ENCODE peak calls at places on chromosome 3, in six cellular contexts. J is fibroblast of lung; L is EL; A is A172; G is HTR-8/SVneo; H is activated T-helper 9 cell treated with anti-CD3 and anti-CD28 coated beads, Interleukin-2, amount 50 U/mL, for 16 hours. R is an unnamed sample.

GRCh38 chr3:66383998-66384745 is 116.7 kb downstream of the LRIG1 start:
- DNase-seq in L (no peak), J (no peak), H (no peak), A (no peak), G (no peak), R (no peak)

GRCh38 chr3:140859592-140860336 is 81.9 kb upstream of the SLC25A36 start:
- DNase-seq in L (no peak), A (peak; percentile 39), G (no peak), H (no peak), J (peak; percentile 12), R (peak; percentile 21)

GRCh38 chr3:77066829-77067228 is 26.9 kb downstream of the ROBO2 start:
- DNase-seq in H (no peak), J (no peak), L (no peak), A (no peak), G (no peak), R (no peak)

GRCh38 chr3:128420289-128420688 is 46.4 kb downstream of the DNAJB8 start:
- DNase-seq in A (no peak), G (no peak), H (no peak), L (no peak), J (no peak), R (no peak)

GRCh38 chr3:4908066-4908768 is 71.0 kb upstream of the BHLHE40 start:
- DNase-seq in A (no peak), J (no peak), H (no peak), G (no peak), L (no peak), R (no peak)

GRCh38 chr3:136277115-136277514 is 27.0 kb downstream of the PCCB start:
- DNase-seq in A (no peak), L (no peak), G (no peak), H (no peak), J (no peak), R (no peak)

GRCh38 chr3:59654120-59654952 is 604.5 kb upstream of the CFAP20DC start:
- DNase-seq in J (peak; percentile 38), L (no peak), A (no peak), G (no peak), H (no peak), R (no peak)

GRCh38 chr3:46998121-46998851 is 18.8 kb downstream of the NBEAL2 start:
- DNase-seq in H (peak; percentile 59), A (no peak), G (peak; percentile 46), J (peak; percentile 34), L (peak; percentile 29), R (peak; percentile 76)

GRCh38 chr3:104785966-104786365 is 580.7 kb upstream of the ALCAM start:
- DNase-seq in G (no peak), J (peak; percentile 52), H (no peak), L (peak; percentile 2), A (peak; percentile 1), R (no peak)

GRCh38 chr3:126445506-126445905 is 30.2 kb downstream of the ZXDC start:
- DNase-seq in L (no peak), H (no peak), G (no peak), J (no peak), A (no peak), R (no peak)

GRCh38 chr3:108088697-108089096 is 2.1 kb downstream of the CD47 start:
- DNase-seq in A (peak; percentile 42), H (peak; percentile 11), L (peak; percentile 57), J (peak; percentile 59), G (no peak), R (peak; percentile 49)

GRCh38 chr3:85560088-85560790 is 601.5 kb downstream of the CADM2 start:
- DNase-seq in G (no peak), J (peak; percentile 85), A (no peak), H (no peak), L (no peak), R (no peak)

GRCh38 chr3:139353920-139354556 is 10.2 kb downstream of the MRPS22 start:
- DNase-seq in J (peak; percentile 65), A (peak; percentile 68), L (peak; percentile 49), H (no peak), G (peak; percentile 43), R (peak; percentile 49)

GRCh38 chr3:95319921-95320494 is 1257.1 kb downstream of the NSUN3 start:
- DNase-seq in G (peak; percentile 10), L (no peak), H (no peak), J (peak; percentile 55), A (peak; percentile 2), R (no peak)

GRCh38 chr3:15557511-15557946 is 36.0 kb upstream of the COLQ start:
- DNase-seq in A (peak; percentile 73), J (peak; percentile 73), G (peak; percentile 54), L (peak; percentile 77), H (peak; percentile 22), R (peak; percentile 50)

GRCh38 chr3:10602769-10603768 is 97.7 kb upstream of the ATP2B2 start:
- DNase-seq in J (no peak), H (peak; percentile 23), A (no peak), L (no peak), G (no peak), R (no peak)

GRCh38 chr3:48855681-48856447 is 8.2 kb upstream of the PRKAR2A start:
- DNase-seq in H (no peak), G (no peak), J (no peak), L (no peak), A (no peak), R (no peak)

GRCh38 chr3:59388555-59389280 is 338.9 kb upstream of the CFAP20DC start:
- DNase-seq in A (peak; percentile 14), J (peak; percentile 30), L (no peak), H (no peak), G (no peak), R (no peak)

GRCh38 chr3:111735271-111735758 is 123.8 kb upstream of the PHLDB2 start:
- DNase-seq in H (no peak), A (peak; percentile 99), L (peak; percentile 99), G (peak; percentile 56), J (peak; percentile 100), R (peak; percentile 94)

GRCh38 chr3:171039674-171040073 is 13.2 kb upstream of the SLC2A2 start:
- DNase-seq in L (no peak), J (no peak), H (no peak), A (no peak), G (no peak), R (no peak)

GRCh38 chr3:101803152-101803782 is 24.3 kb downstream of the NXPE3 start:
- DNase-seq in H (no peak), A (peak; percentile 88), L (peak; percentile 67), J (peak; percentile 56), G (peak; percentile 69), R (peak; percentile 57)

GRCh38 chr3:169170456-169170855 is 493.1 kb downstream of the MECOM start:
- DNase-seq in H (no peak), A (no peak), L (no peak), G (no peak), J (no peak), R (no peak)

GRCh38 chr3:10557783-10558373 is 52.5 kb upstream of the ATP2B2 start:
- DNase-seq in L (peak; percentile 83), J (peak; percentile 71), H (no peak), A (peak; percentile 79), G (peak; percentile 55), R (peak; percentile 82)

GRCh38 chr3:25293736-25294135 is 134.3 kb upstream of the RARB start:
- DNase-seq in L (no peak), A (no peak), J (no peak), H (no peak), G (no peak), R (peak; percentile 10)

GRCh38 chr3:181616088-181617070 is 95.3 kb upstream of the SOX2 start:
- DNase-seq in G (no peak), A (no peak), L (no peak), H (no peak), J (no peak), R (no peak)

GRCh38 chr3:154243353-154243752 is 80.9 kb downstream of the DHX36 start:
- DNase-seq in H (no peak), G (no peak), A (peak; percentile 15), J (peak; percentile 70), L (peak; percentile 33), R (no peak)

GRCh38 chr3:122973893-122974615 is 53.5 kb downstream of the SEMA5B start:
- DNase-seq in G (no peak), J (peak; percentile 22), L (peak; percentile 21), H (no peak), A (no peak), R (no peak)

GRCh38 chr3:194469977-194470376 is 16.8 kb downstream of the ATP13A3 start:
- DNase-seq in G (no peak), A (no peak), J (no peak), H (no peak), L (no peak), R (no peak)

GRCh38 chr3:38549486-38549885 is 53.3 kb downstream of the EXOG start:
- DNase-seq in H (no peak), G (no peak), L (no peak), A (no peak), J (no peak), R (no peak)

GRCh38 chr3:52281980-52282801 is 3.7 kb upstream of the WDR82 start:
- DNase-seq in A (peak; percentile 57), J (no peak), G (no peak), L (peak; percentile 29), H (no peak), R (no peak)